ENCODE peak calls at places on chromosomes 1 and 21, in five cellular contexts. M, S, L, O and K are unnamed samples.
A peak's percentile ranks its signal among the peaks of the same experiment; 100 is the strongest.

GRCh38 chr1:22731924-22732522 is 21.4 kb downstream of the EPHB2 start:
- DNase-seq in M (no peak), S (no peak), L (no peak), O (no peak), K (no peak)

GRCh38 chr1:239268941-239269340 is 117.4 kb upstream of the CHRM3 start:
- DNase-seq in M (no peak), S (no peak), L (no peak), O (no peak), K (no peak)

GRCh38 chr1:167479331-167479979 is 38.9 kb downstream of the CD247 start:
- DNase-seq in M (no peak), S (no peak), L (no peak), O (no peak), K (no peak)

GRCh38 chr21:43604505-43605204 is 54.6 kb downstream of the HSF2BP start:
- DNase-seq in M (no peak), S (no peak), L (no peak), O (no peak), K (no peak)

GRCh38 chr1:22447581-22448215 is 4.0 kb upstream of the ZBTB40 start:
- DNase-seq in M (no peak), S (peak; percentile 83), L (no peak), O (no peak), K (no peak)

GRCh38 chr1:45493116-45493697 is 2.2 kb upstream of the TESK2 start:
- DNase-seq in M (peak; percentile 57), S (peak; percentile 84), L (no peak), O (no peak), K (peak; percentile 72)

GRCh38 chr1:173002891-173003582 is 47.7 kb downstream of the TNFSF18 start:
- DNase-seq in M (no peak), S (peak; percentile 64), L (no peak), O (no peak), K (no peak)

GRCh38 chr1:185342017-185342416 is 25.0 kb upstream of the IVNS1ABP start:
- DNase-seq in M (no peak), S (no peak), L (no peak), O (no peak), K (no peak)

GRCh38 chr1:8147922-8148321 is 121.8 kb upstream of the ERRFI1 start:
- DNase-seq in M (no peak), S (no peak), L (no peak), O (no peak), K (no peak)

GRCh38 chr1:5917591-5918274 is 74.5 kb downstream of the NPHP4 start:
- DNase-seq in M (no peak), S (no peak), L (no peak), O (no peak), K (no peak)

GRCh38 chr1:14926818-14927555 is 226.6 kb upstream of the TMEM51 start:
- DNase-seq in M (no peak), S (no peak), L (no peak), O (no peak), K (no peak)

GRCh38 chr21:43323244-43324005 is 103.5 kb downstream of the SIK1 start:
- DNase-seq in M (peak; percentile 88), S (no peak), L (no peak), O (no peak), K (peak; percentile 91)

GRCh38 chr21:40754466-40754865 is 92.5 kb downstream of the DSCAM start:
- DNase-seq in M (no peak), S (no peak), L (no peak), O (no peak), K (no peak)

GRCh38 chr1:3409737-3410434 is 44.6 kb upstream of the ARHGEF16 start:
- DNase-seq in M (peak; percentile 59), S (peak; percentile 84), L (no peak), O (peak; percentile 72), K (peak; percentile 70)

GRCh38 chr1:41045740-41046139 is 24.2 kb upstream of the SLFNL1 start:
- DNase-seq in M (no peak), S (peak; percentile 67), L (no peak), O (no peak), K (peak; percentile 12)

GRCh38 chr1:90712153-90712930 is 4.8 kb downstream of the BARHL2 start:
- DNase-seq in M (no peak), S (no peak), L (no peak), O (no peak), K (no peak)

GRCh38 chr1:67149179-67149770 is 14.5 kb upstream of the C1orf141 start:
- DNase-seq in M (peak; percentile 62), S (peak; percentile 91), L (peak; percentile 29), O (peak; percentile 51), K (peak; percentile 74)

GRCh38 chr21:42843021-42843420 is 36.3 kb downstream of the WDR4 start:
- DNase-seq in M (no peak), S (no peak), L (no peak), O (no peak), K (no peak)